ENCODE peak calls at places on chromosomes 2 and 18, in four cellular contexts. One of them, this sample, is unnamed. For H3K36me3 and H3K4me1, the result is how much of the 10 kb centered on the place peaks cover.

GRCh38 chr2:118988706-118989105 is 46.7 kb downstream of the MARCO start:
- DNase-seq in DND-41: no peak
- DNase-seq in CD8-positive, alpha-beta T cell: no peak
- DNase-seq in kidney: peak
- DNase-seq in this sample: peak

GRCh38 chr2:13650586-13651180 is 933.9 kb downstream of the TRIB2 start:
- DNase-seq in CD8-positive, alpha-beta T cell: no peak
- DNase-seq in kidney: no peak
- DNase-seq in DND-41: no peak
- DNase-seq in this sample: no peak

GRCh38 chr2:64201086-64201627 is 56.9 kb upstream of the PELI1 start:
- DNase-seq in DND-41: no peak
- DNase-seq in kidney: no peak
- DNase-seq in CD8-positive, alpha-beta T cell: no peak
- DNase-seq in this sample: no peak

GRCh38 chr2:226875438-226876225 is 39.8 kb downstream of the RHBDD1 start:
- DNase-seq in CD8-positive, alpha-beta T cell: no peak
- DNase-seq in kidney: no peak
- DNase-seq in DND-41: no peak
- DNase-seq in this sample: no peak

GRCh38 chr2:16390561-16390960 is 275.1 kb downstream of the CYRIA start:
- DNase-seq in kidney: no peak
- DNase-seq in CD8-positive, alpha-beta T cell: no peak
- DNase-seq in DND-41: no peak
- DNase-seq in this sample: no peak

GRCh38 chr18:35155403-35156117 is 85.3 kb upstream of the ZNF397 start:
- DNase-seq in CD8-positive, alpha-beta T cell: peak
- DNase-seq in DND-41: no peak
- DNase-seq in kidney: no peak
- DNase-seq in this sample: no peak

GRCh38 chr2:8345200-8345599 is 336.7 kb upstream of the ID2 start:
- DNase-seq in CD8-positive, alpha-beta T cell: no peak
- DNase-seq in kidney: no peak
- DNase-seq in DND-41: no peak
- DNase-seq in this sample: no peak

GRCh38 chr2:235770909-235771820 is 277.3 kb downstream of the AGAP1 start:
- DNase-seq in DND-41: no peak
- DNase-seq in kidney: no peak
- DNase-seq in CD8-positive, alpha-beta T cell: no peak
- DNase-seq in this sample: no peak

GRCh38 chr2:160061533-160062282 is 707 bp downstream of the PLA2R1 start:
- DNase-seq in DND-41: no peak
- DNase-seq in kidney: peak
- DNase-seq in CD8-positive, alpha-beta T cell: no peak
- DNase-seq in this sample: no peak

GRCh38 chr2:191866675-191867506 is 20.0 kb upstream of the CAVIN2 start:
- DNase-seq in CD8-positive, alpha-beta T cell: no peak
- DNase-seq in DND-41: no peak
- DNase-seq in kidney: no peak
- DNase-seq in this sample: no peak

GRCh38 chr2:231672617-231673347 is 35.5 kb upstream of the PTMA start:
- DNase-seq in CD8-positive, alpha-beta T cell: no peak
- DNase-seq in DND-41: peak
- DNase-seq in kidney: no peak
- DNase-seq in this sample: no peak

GRCh38 chr2:155842103-155842502 is 490.4 kb downstream of the NR4A2 start:
- DNase-seq in DND-41: no peak
- DNase-seq in CD8-positive, alpha-beta T cell: no peak
- DNase-seq in kidney: no peak
- DNase-seq in this sample: no peak

GRCh38 chr2:64846175-64846574 is 143.0 kb upstream of the SLC1A4 start:
- DNase-seq in DND-41: no peak
- DNase-seq in kidney: no peak
- DNase-seq in CD8-positive, alpha-beta T cell: no peak
- DNase-seq in this sample: peak

GRCh38 chr2:191601060-191601459 is 76.9 kb upstream of the NABP1 start:
- DNase-seq in kidney: no peak
- DNase-seq in DND-41: no peak
- DNase-seq in CD8-positive, alpha-beta T cell: no peak
- DNase-seq in this sample: no peak

GRCh38 chr2:136117391-136117841 is 533 bp downstream of the CXCR4 start:
- DNase-seq in kidney: peak
- DNase-seq in CD8-positive, alpha-beta T cell: no peak
- DNase-seq in DND-41: peak
- DNase-seq in this sample: no peak

GRCh38 chr18:70221156-70221910 is 15.8 kb upstream of the RTTN start:
- DNase-seq in DND-41: no peak
- DNase-seq in kidney: no peak
- DNase-seq in CD8-positive, alpha-beta T cell: no peak
- DNase-seq in this sample: no peak

GRCh38 chr2:15580451-15580850 is 11.2 kb upstream of the DDX1 start:
- DNase-seq in kidney: no peak
- DNase-seq in DND-41: no peak
- DNase-seq in CD8-positive, alpha-beta T cell: no peak
- DNase-seq in this sample: no peak

GRCh38 chr2:133713049-133713580 is 144.9 kb upstream of the NCKAP5 start:
- DNase-seq in DND-41: no peak
- DNase-seq in kidney: no peak
- DNase-seq in CD8-positive, alpha-beta T cell: no peak
- DNase-seq in this sample: no peak

GRCh38 chr2:142398212-142398611 is 267.4 kb upstream of the LRP1B start:
- DNase-seq in kidney: no peak
- DNase-seq in DND-41: no peak
- DNase-seq in CD8-positive, alpha-beta T cell: no peak
- DNase-seq in this sample: no peak

GRCh38 chr2:102915128-102915527 is 153.3 kb downstream of the TMEM182 start:
- DNase-seq in DND-41: no peak
- DNase-seq in kidney: no peak
- DNase-seq in CD8-positive, alpha-beta T cell: no peak
- DNase-seq in this sample: no peak

GRCh38 chr2:96952976-96953610 is 33.3 kb downstream of the FAM178B start:
- DNase-seq in DND-41: no peak
- DNase-seq in kidney: no peak
- DNase-seq in CD8-positive, alpha-beta T cell: no peak
- DNase-seq in this sample: peak

GRCh38 chr18:63664571-63664970 is 2.9 kb upstream of the SERPINB3 start:
- DNase-seq in CD8-positive, alpha-beta T cell: no peak
- DNase-seq in DND-41: no peak
- DNase-seq in kidney: no peak
- DNase-seq in this sample: no peak

GRCh38 chr2:33122726-33123125 is 176.0 kb downstream of the LTBP1 start:
- DNase-seq in CD8-positive, alpha-beta T cell: no peak
- DNase-seq in DND-41: no peak
- DNase-seq in kidney: no peak
- DNase-seq in this sample: no peak

GRCh38 chr18:10032331-10032979 is 118.6 kb downstream of the VAPA start:
- DNase-seq in DND-41: no peak
- DNase-seq in CD8-positive, alpha-beta T cell: peak
- DNase-seq in kidney: peak
- DNase-seq in this sample: peak

GRCh38 chr2:153408708-153409107 is 69.9 kb downstream of the RPRM start:
- DNase-seq in kidney: no peak
- DNase-seq in CD8-positive, alpha-beta T cell: no peak
- DNase-seq in DND-41: no peak
- DNase-seq in this sample: no peak

GRCh38 chr2:235537587-235537986 is 43.7 kb downstream of the AGAP1 start:
- DNase-seq in DND-41: no peak
- DNase-seq in CD8-positive, alpha-beta T cell: no peak
- DNase-seq in kidney: no peak
- DNase-seq in this sample: no peak

GRCh38 chr2:231869704-231870103 is 56.5 kb downstream of the NPPC start:
- DNase-seq in kidney: no peak
- DNase-seq in CD8-positive, alpha-beta T cell: no peak
- DNase-seq in DND-41: no peak
- DNase-seq in this sample: no peak

GRCh38 chr2:73243884-73244570 is 9.9 kb downstream of the CCT7 start:
- DNase-seq in DND-41: no peak
- DNase-seq in CD8-positive, alpha-beta T cell: no peak
- DNase-seq in kidney: no peak
- DNase-seq in this sample: no peak
- H3K36me3 ChIP-seq in DND-41: half or more
- H3K36me3 ChIP-seq in CD8-positive, alpha-beta T cell: half or more
- H3K36me3 ChIP-seq in kidney: half or more
- H3K36me3 ChIP-seq in this sample: half or more

GRCh38 chr18:77077401-77077800 is 55.2 kb downstream of the MBP start:
- DNase-seq in CD8-positive, alpha-beta T cell: no peak
- DNase-seq in kidney: no peak
- DNase-seq in DND-41: no peak
- DNase-seq in this sample: no peak

GRCh38 chr18:77078671-77079070 is 53.9 kb downstream of the MBP start:
- DNase-seq in kidney: no peak
- DNase-seq in DND-41: no peak
- DNase-seq in CD8-positive, alpha-beta T cell: no peak
- DNase-seq in this sample: no peak

GRCh38 chr18:77074431-77074830 is 58.2 kb downstream of the MBP start:
- DNase-seq in DND-41: no peak
- DNase-seq in CD8-positive, alpha-beta T cell: no peak
- DNase-seq in kidney: no peak
- DNase-seq in this sample: no peak

GRCh38 chr18:77077836-77078456 is 54.6 kb downstream of the MBP start:
- DNase-seq in CD8-positive, alpha-beta T cell: no peak
- DNase-seq in kidney: no peak
- DNase-seq in DND-41: no peak
- DNase-seq in this sample: no peak

GRCh38 chr18:77076111-77076510 is 56.5 kb downstream of the MBP start:
- DNase-seq in CD8-positive, alpha-beta T cell: no peak
- DNase-seq in kidney: no peak
- DNase-seq in DND-41: no peak
- DNase-seq in this sample: no peak
- H3K4me1 ChIP-seq in CD8-positive, alpha-beta T cell: half or more
- H3K4me1 ChIP-seq in kidney: under half
- H3K4me1 ChIP-seq in DND-41: under half
- H3K4me1 ChIP-seq in this sample: under half

GRCh38 chr18:8634508-8634907 is 25.3 kb downstream of the RAB12 start:
- DNase-seq in kidney: no peak
- DNase-seq in DND-41: no peak
- DNase-seq in CD8-positive, alpha-beta T cell: no peak
- DNase-seq in this sample: no peak
- H3K36me3 ChIP-seq in kidney: under half
- H3K36me3 ChIP-seq in DND-41: half or more
- H3K36me3 ChIP-seq in CD8-positive, alpha-beta T cell: under half
- H3K36me3 ChIP-seq in this sample: half or more

GRCh38 chr2:46983065-46983801 is 67.6 kb upstream of the MCFD2 start:
- DNase-seq in CD8-positive, alpha-beta T cell: no peak
- DNase-seq in kidney: no peak
- DNase-seq in DND-41: peak
- DNase-seq in this sample: no peak
- H3K4me1 ChIP-seq in CD8-positive, alpha-beta T cell: under half
- H3K4me1 ChIP-seq in kidney: under half
- H3K4me1 ChIP-seq in DND-41: under half
- H3K4me1 ChIP-seq in this sample: half or more

GRCh38 chr2:53859354-53860159 is at the start of gene GPR75:
- DNase-seq in kidney: peak
- DNase-seq in CD8-positive, alpha-beta T cell: no peak
- DNase-seq in DND-41: no peak
- DNase-seq in this sample: no peak
- H3K36me3 ChIP-seq in kidney: under half
- H3K36me3 ChIP-seq in CD8-positive, alpha-beta T cell: under half
- H3K36me3 ChIP-seq in DND-41: under half
- H3K36me3 ChIP-seq in this sample: under half

GRCh38 chr2:148660999-148661398 is 16.4 kb downstream of the EPC2 start:
- DNase-seq in CD8-positive, alpha-beta T cell: no peak
- DNase-seq in DND-41: no peak
- DNase-seq in kidney: no peak
- DNase-seq in this sample: no peak

GRCh38 chr2:148653437-148653836 is 8.9 kb downstream of the EPC2 start:
- DNase-seq in CD8-positive, alpha-beta T cell: no peak
- DNase-seq in DND-41: no peak
- DNase-seq in kidney: no peak
- DNase-seq in this sample: no peak

GRCh38 chr2:148658807-148659722 is 14.5 kb downstream of the EPC2 start:
- DNase-seq in CD8-positive, alpha-beta T cell: no peak
- DNase-seq in kidney: no peak
- DNase-seq in DND-41: no peak
- DNase-seq in this sample: no peak

GRCh38 chr2:148654414-148654813 is 9.9 kb downstream of the EPC2 start:
- DNase-seq in DND-41: no peak
- DNase-seq in kidney: no peak
- DNase-seq in CD8-positive, alpha-beta T cell: no peak
- DNase-seq in this sample: no peak

DNA sequence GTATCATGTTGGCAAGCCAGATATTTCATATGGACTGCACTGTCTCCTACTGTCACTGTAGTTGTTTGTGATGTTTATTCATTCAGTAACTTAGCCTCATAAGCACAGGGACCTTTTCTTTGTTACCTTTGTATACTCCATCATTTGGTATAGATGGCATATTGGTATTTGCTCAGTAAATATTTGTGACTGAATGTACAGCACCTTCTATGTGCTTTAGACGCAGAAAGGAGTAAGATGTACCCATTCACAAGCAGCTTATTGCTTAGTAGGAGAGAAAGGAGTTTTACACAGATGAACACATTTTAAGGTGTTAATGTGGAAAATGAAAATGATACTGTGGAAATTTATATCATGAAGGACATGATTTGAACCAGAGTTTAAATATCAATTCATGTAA is 12.0 kb downstream of the EPC2 start:
- DNase-seq in CD8-positive, alpha-beta T cell: no peak
- DNase-seq in kidney: no peak
- DNase-seq in DND-41: no peak
- DNase-seq in this sample: no peak
- H3K4me1 ChIP-seq in CD8-positive, alpha-beta T cell: half or more
- H3K4me1 ChIP-seq in kidney: under half
- H3K4me1 ChIP-seq in DND-41: under half
- H3K4me1 ChIP-seq in this sample: under half

GRCh38 chr18:14971461-14972185 is 223.7 kb downstream of the ANKRD30B start:
- DNase-seq in kidney: no peak
- DNase-seq in DND-41: no peak
- DNase-seq in CD8-positive, alpha-beta T cell: no peak
- DNase-seq in this sample: no peak
- H3K36me3 ChIP-seq in kidney: under half
- H3K36me3 ChIP-seq in DND-41: under half
- H3K36me3 ChIP-seq in CD8-positive, alpha-beta T cell: under half
- H3K36me3 ChIP-seq in this sample: under half

DNA sequence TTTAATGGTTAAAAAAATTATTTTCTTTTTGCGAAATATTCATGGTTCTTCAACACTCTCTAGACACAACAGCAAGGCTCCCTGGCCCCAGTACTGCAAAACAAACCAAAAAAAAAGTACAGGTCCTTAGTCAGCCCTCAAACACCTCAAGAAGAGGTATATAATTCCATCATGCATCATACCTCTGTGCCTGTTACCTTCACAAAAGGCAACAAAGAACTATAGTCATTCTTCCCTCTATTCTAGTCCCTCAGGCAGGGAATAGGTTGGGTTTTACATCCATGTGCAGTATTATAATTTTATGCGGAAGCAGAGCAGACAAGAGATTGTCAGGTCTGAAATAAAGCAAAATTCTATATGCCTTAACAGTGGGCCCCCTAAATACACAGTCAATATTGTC is 8.5 kb downstream of the NFE2L2 start:
- DNase-seq in kidney: no peak
- DNase-seq in DND-41: no peak
- DNase-seq in CD8-positive, alpha-beta T cell: no peak
- DNase-seq in this sample: no peak
- H3K4me1 ChIP-seq in kidney: half or more
- H3K4me1 ChIP-seq in DND-41: under half
- H3K4me1 ChIP-seq in CD8-positive, alpha-beta T cell: half or more
- H3K4me1 ChIP-seq in this sample: half or more

This sample was measured in suprapubic skin.